ENCODE peak calls at places on chromosome 9, in six cellular contexts. U is choroid plexus epithelial cell, S is iPS-NIHi11, W is AG20443, H is M059J, R is HT1080. E is an unnamed sample.
A peak's percentile ranks its signal among the peaks of the same experiment; 100 is the strongest.

GRCh38 chr9:134854541-134854981 is 26.0 kb upstream of the FCN2 start:
- DNase-seq in W (no peak), H (no peak), S (peak; percentile 10), R (no peak), U (no peak), E (no peak)

GRCh38 chr9:128286435-128286834 is 10.4 kb downstream of the SWI5 start:
- DNase-seq in U (peak; percentile 68), H (no peak), R (no peak), S (no peak), W (peak; percentile 44), E (peak; percentile 45)

GRCh38 chr9:127128341-127129072 is 6.1 kb upstream of the ANGPTL2 start:
- DNase-seq in R (peak; percentile 56), S (no peak), W (peak; percentile 36), H (peak; percentile 82), U (no peak), E (no peak)

GRCh38 chr9:125843646-125844045 is 96.5 kb downstream of the PBX3 start:
- DNase-seq in S (no peak), U (peak; percentile 71), H (no peak), W (no peak), R (no peak), E (no peak)

GRCh38 chr9:98958271-98958989 is 14.7 kb downstream of the COL15A1 start:
- DNase-seq in W (peak; percentile 93), U (peak; percentile 67), H (peak; percentile 83), S (no peak), R (peak; percentile 46), E (peak; percentile 72)

GRCh38 chr9:93302586-93303257 is 118.8 kb downstream of the WNK2 start:
- DNase-seq in H (peak; percentile 58), R (peak; percentile 53), U (peak; percentile 77), S (peak; percentile 83), W (peak; percentile 77), E (peak; percentile 67)

GRCh38 chr9:130448035-130448624 is 3.4 kb downstream of the ASS1 start:
- DNase-seq in H (peak; percentile 33), R (no peak), U (peak; percentile 48), W (peak; percentile 46), S (no peak), E (peak; percentile 74)

GRCh38 chr9:72524820-72525539 is 3.6 kb downstream of the TMC1 start:
- DNase-seq in S (peak; percentile 44), W (peak; percentile 82), H (peak; percentile 100), U (peak; percentile 95), R (peak; percentile 99), E (peak; percentile 86)

GRCh38 chr9:79277916-79278447 is 293.8 kb upstream of the TLE4 start:
- DNase-seq in U (no peak), S (no peak), H (no peak), W (no peak), R (no peak), E (no peak)

GRCh38 chr9:99269429-99269828 is 47.3 kb downstream of the SEC61B start:
- DNase-seq in R (no peak), W (peak; percentile 67), U (peak; percentile 60), S (no peak), H (peak; percentile 82), E (peak; percentile 77)

GRCh38 chr9:130651752-130652151 is 12.6 kb upstream of the PRDM12 start:
- DNase-seq in R (no peak), W (no peak), S (no peak), U (no peak), H (no peak), E (no peak)

GRCh38 chr9:116479145-116479544 is 208.0 kb upstream of the TRIM32 start:
- DNase-seq in U (no peak), H (no peak), S (no peak), R (no peak), W (peak; percentile 23), E (no peak)

GRCh38 chr9:118609355-118610044 is 759.7 kb downstream of the BRINP1 start:
- DNase-seq in W (peak; percentile 69), U (peak; percentile 64), R (peak; percentile 46), S (no peak), H (peak; percentile 76), E (peak; percentile 77)

GRCh38 chr9:4923580-4924544 is 61.2 kb upstream of the JAK2 start:
- DNase-seq in W (no peak), U (peak; percentile 70), S (no peak), H (peak; percentile 62), R (peak; percentile 47), E (peak; percentile 54)

E was measured in adipocyte.